ENCODE peak calls at places on chromosomes 11 and 22, in four cellular contexts. One of them, this sample, is unnamed.

GRCh38 chr11:117816846-117817212 is 7.7 kb downstream of the FXYD2 start:
- DNase-seq in coronary artery: no peak
- DNase-seq in right lobe of liver: no peak
- DNase-seq in kidney: peak; percentile 85
- DNase-seq in this sample: no peak

GRCh38 chr11:16242806-16243205 is 113.5 kb downstream of the SOX6 start:
- DNase-seq in coronary artery: no peak
- DNase-seq in right lobe of liver: no peak
- DNase-seq in kidney: no peak
- DNase-seq in this sample: no peak

GRCh38 chr11:91263698-91264097 is 960.9 kb upstream of the FAT3 start:
- DNase-seq in right lobe of liver: no peak
- DNase-seq in coronary artery: no peak
- DNase-seq in kidney: no peak
- DNase-seq in this sample: no peak

GRCh38 chr11:28461846-28462245 is 353.7 kb downstream of the METTL15 start:
- DNase-seq in coronary artery: no peak
- DNase-seq in kidney: no peak
- DNase-seq in right lobe of liver: no peak
- DNase-seq in this sample: no peak

GRCh38 chr11:1953489-1954284 is 6.6 kb downstream of the MRPL23 start:
- DNase-seq in coronary artery: no peak
- DNase-seq in right lobe of liver: peak; percentile 39
- DNase-seq in kidney: peak; percentile 20
- DNase-seq in this sample: no peak

GRCh38 chr11:127110542-127110941 is 110.0 kb upstream of the KIRREL3 start:
- DNase-seq in right lobe of liver: no peak
- DNase-seq in coronary artery: no peak
- DNase-seq in kidney: no peak
- DNase-seq in this sample: no peak

GRCh38 chr11:41508121-41508520 is 48.7 kb upstream of the LRRC4C start:
- DNase-seq in coronary artery: no peak
- DNase-seq in kidney: no peak
- DNase-seq in right lobe of liver: no peak
- DNase-seq in this sample: no peak

GRCh38 chr22:38046070-38046748 is 11.0 kb upstream of the PICK1 start:
- DNase-seq in right lobe of liver: no peak
- DNase-seq in kidney: no peak
- DNase-seq in coronary artery: no peak
- DNase-seq in this sample: no peak

GRCh38 chr22:41127447-41127846 is 35.1 kb downstream of the EP300 start:
- DNase-seq in kidney: no peak
- DNase-seq in coronary artery: no peak
- DNase-seq in right lobe of liver: no peak
- DNase-seq in this sample: no peak

GRCh38 chr11:15590131-15590530 is 475.4 kb downstream of the INSC start:
- DNase-seq in coronary artery: no peak
- DNase-seq in right lobe of liver: no peak
- DNase-seq in kidney: no peak
- DNase-seq in this sample: no peak

GRCh38 chr22:27880778-27881394 is 38.2 kb downstream of the PITPNB start:
- DNase-seq in kidney: no peak
- DNase-seq in coronary artery: no peak
- DNase-seq in right lobe of liver: no peak
- DNase-seq in this sample: no peak

GRCh38 chr11:102061276-102061675 is 14.0 kb downstream of the CFAP300 start:
- DNase-seq in right lobe of liver: no peak
- DNase-seq in kidney: no peak
- DNase-seq in coronary artery: no peak
- DNase-seq in this sample: no peak

GRCh38 chr11:65708451-65708850 is 3.6 kb upstream of the KAT5 start:
- DNase-seq in right lobe of liver: no peak
- DNase-seq in kidney: no peak
- DNase-seq in coronary artery: no peak
- DNase-seq in this sample: no peak

GRCh38 chr11:61955031-61955415 is 4.9 kb downstream of the BEST1 start:
- DNase-seq in coronary artery: peak; percentile 86
- DNase-seq in kidney: peak; percentile 90
- DNase-seq in right lobe of liver: no peak
- DNase-seq in this sample: no peak

GRCh38 chr11:2267306-2267861 is 3.0 kb downstream of the ASCL2 start:
- DNase-seq in kidney: no peak
- DNase-seq in coronary artery: peak; percentile 64
- DNase-seq in right lobe of liver: no peak
- DNase-seq in this sample: no peak

GRCh38 chr11:65491614-65492386 is 7.0 kb upstream of the MALAT1 start:
- DNase-seq in coronary artery: peak; percentile 98
- DNase-seq in right lobe of liver: peak; percentile 58
- DNase-seq in kidney: peak; percentile 95
- DNase-seq in this sample: no peak

GRCh38 chr11:105244157-105244820 is 104.7 kb upstream of the CARD18 start:
- DNase-seq in right lobe of liver: no peak
- DNase-seq in kidney: no peak
- DNase-seq in coronary artery: no peak
- DNase-seq in this sample: no peak

GRCh38 chr22:17368727-17369552 is at the start of gene CECR2:
- DNase-seq in kidney: peak; percentile 79
- DNase-seq in coronary artery: no peak
- DNase-seq in right lobe of liver: peak; percentile 80
- DNase-seq in this sample: no peak

GRCh38 chr11:102220728-102221467 is 96.4 kb upstream of the BIRC3 start:
- DNase-seq in kidney: no peak
- DNase-seq in coronary artery: no peak
- DNase-seq in right lobe of liver: no peak
- DNase-seq in this sample: no peak

GRCh38 chr11:10688401-10688800 is 5.2 kb downstream of the IRAG1 start:
- DNase-seq in kidney: no peak
- DNase-seq in right lobe of liver: no peak
- DNase-seq in coronary artery: peak; percentile 62
- DNase-seq in this sample: no peak
- TF ChIP-seq CTCF in kidney: no peak
- TF ChIP-seq CTCF in right lobe of liver: no peak
- TF ChIP-seq CTCF in coronary artery: no peak
- TF ChIP-seq CTCF in this sample: no peak

GRCh38 chr11:86641537-86642270 is 30.7 kb downstream of the ME3 start:
- DNase-seq in right lobe of liver: no peak
- DNase-seq in kidney: no peak
- DNase-seq in coronary artery: no peak
- DNase-seq in this sample: no peak
- H3K27ac ChIP-seq in right lobe of liver: no peak overlapping the region
- H3K27ac ChIP-seq in kidney: no peak overlapping the region
- H3K27ac ChIP-seq in coronary artery: peak overlapping the region; percentile 72
- H3K27ac ChIP-seq in this sample: no peak overlapping the region

DNA sequence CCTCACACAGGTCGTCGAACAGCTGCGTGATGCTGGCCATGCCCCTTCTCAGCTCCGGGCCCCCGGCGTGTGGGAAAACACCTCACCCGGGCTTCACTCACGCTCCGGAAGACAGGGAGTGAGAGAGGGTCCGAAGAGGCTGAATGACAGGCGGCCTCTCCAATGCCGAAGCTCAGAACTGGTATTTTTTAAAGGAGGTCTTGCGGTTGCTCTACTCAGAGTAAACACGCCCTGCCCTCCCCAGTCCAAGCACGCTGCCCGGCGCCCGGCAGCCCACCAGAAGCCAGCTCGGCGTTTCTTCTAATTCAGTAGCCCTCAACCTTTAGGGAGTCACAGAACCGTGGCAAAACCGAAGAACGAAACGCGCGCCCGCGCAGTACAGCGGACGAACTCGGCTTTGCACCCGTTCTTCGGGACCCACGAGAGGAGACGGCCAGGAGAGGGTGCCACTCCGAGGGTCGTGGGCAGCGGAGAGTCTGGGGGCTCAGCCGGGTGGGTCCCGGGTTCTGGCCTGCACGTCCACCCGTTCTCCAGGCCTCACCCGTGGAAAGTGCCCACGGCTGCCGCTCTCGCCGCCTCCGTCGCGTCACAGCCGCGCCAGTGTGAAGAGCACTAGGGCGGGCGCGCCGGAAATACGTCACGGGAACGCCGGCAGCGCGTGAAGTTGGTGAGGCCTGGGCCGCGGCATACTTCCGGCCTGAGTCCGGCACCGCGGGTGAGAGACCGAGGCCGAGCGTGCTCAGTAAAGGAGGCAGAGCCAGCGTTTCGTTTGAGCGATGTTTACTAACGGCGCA is at the start of gene TUBGCP6:
- DNase-seq in coronary artery: peak; percentile 95
- DNase-seq in kidney: peak; percentile 99
- DNase-seq in right lobe of liver: peak; percentile 96
- DNase-seq in this sample: peak; percentile 76
- TF ChIP-seq CTCF in coronary artery: no peak
- TF ChIP-seq CTCF in kidney: peak; percentile 9
- TF ChIP-seq CTCF in right lobe of liver: peak; percentile 14
- TF ChIP-seq CTCF in this sample: peak; percentile 33

DNA sequence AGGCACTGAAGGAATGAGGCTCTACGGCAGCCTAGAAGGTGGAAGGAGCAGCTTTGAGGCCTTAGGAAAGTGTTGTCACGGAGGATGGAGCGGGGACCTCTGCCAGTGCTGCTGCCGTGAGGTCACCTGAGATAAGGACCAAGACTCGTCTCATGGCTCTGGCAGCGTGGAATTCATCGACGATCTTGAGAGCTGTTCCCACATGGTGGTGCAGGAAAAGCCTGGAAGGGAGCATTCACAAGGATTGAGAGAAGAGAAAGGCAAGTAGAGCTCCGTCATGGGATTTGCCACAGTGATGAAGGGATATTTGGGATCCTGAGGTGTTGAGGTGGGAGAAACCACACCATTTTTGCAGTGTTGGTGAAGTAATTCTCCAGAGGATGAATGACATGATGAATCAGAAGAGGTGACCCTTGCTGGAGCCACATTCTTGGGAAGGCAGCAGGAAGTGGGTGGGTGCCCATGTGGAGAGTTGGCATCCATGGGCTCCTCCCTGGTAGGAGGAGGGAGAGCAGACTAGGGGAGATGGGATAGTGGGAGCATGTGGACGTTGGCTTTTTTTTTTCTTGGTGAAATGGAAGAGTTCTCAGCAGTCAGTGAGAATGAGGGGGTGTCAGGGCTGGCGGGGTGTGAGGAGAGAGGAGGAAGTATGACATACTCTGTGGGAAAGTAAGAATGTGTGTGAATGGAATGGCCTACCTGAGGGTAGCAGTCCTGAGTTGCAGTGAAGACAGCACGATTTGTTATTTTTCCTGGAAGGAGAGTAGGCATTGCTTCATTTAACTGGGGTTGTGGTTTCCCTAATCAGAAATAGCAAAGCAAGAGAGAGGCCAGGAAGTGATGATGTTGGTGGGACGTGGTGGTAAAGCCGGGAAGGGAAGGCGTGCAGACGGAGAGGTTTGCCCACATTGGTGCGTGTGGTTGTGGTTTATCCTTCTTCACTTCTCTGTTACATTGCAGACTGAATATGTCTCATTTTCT is 11.1 kb downstream of the PPP6R3 start:
- DNase-seq in kidney: peak; percentile 46
- DNase-seq in right lobe of liver: no peak
- DNase-seq in coronary artery: no peak
- DNase-seq in this sample: no peak
- H3K27ac ChIP-seq in kidney: no peak overlapping the region
- H3K27ac ChIP-seq in right lobe of liver: no peak overlapping the region
- H3K27ac ChIP-seq in coronary artery: no peak overlapping the region
- H3K27ac ChIP-seq in this sample: peak overlapping the region; percentile 6

GRCh38 chr11:64090811-64091516 is 55.2 kb downstream of the FLRT1 start:
- DNase-seq in kidney: no peak
- DNase-seq in right lobe of liver: no peak
- DNase-seq in coronary artery: no peak
- DNase-seq in this sample: no peak
- TF ChIP-seq CTCF in kidney: no peak
- TF ChIP-seq CTCF in right lobe of liver: no peak
- TF ChIP-seq CTCF in coronary artery: no peak
- TF ChIP-seq CTCF in this sample: no peak

GRCh38 chr22:31295413-31295812 is 3.1 kb upstream of the PIK3IP1 start:
- DNase-seq in kidney: no peak
- DNase-seq in coronary artery: no peak
- DNase-seq in right lobe of liver: no peak
- DNase-seq in this sample: no peak
- H3K27ac ChIP-seq in kidney: no peak overlapping the region
- H3K27ac ChIP-seq in coronary artery: peak overlapping the region; percentile 82
- H3K27ac ChIP-seq in right lobe of liver: no peak overlapping the region
- H3K27ac ChIP-seq in this sample: no peak overlapping the region

DNA sequence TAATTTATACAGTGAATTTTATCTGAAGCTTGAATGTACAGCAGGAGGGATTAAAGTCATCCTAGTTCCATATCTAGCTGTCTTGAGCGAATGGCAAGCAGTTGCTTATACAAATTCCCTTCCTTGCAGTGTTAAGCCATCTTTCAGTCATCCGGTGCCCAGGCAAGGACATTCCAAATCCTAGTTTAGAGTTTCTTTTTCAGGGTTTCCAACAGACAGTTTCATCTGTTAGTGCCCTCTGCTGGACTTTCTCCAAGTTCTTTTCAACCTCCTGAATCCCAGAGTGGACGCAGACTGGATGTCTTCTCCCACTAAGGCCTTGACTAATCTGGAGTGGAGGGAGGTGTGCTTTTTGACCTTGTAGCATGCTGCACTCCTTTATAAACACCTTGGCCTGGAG is 45.4 kb downstream of the GRAMD1B start:
- DNase-seq in right lobe of liver: no peak
- DNase-seq in coronary artery: no peak
- DNase-seq in kidney: no peak
- DNase-seq in this sample: no peak
- TF ChIP-seq CTCF in right lobe of liver: no peak
- TF ChIP-seq CTCF in coronary artery: no peak
- TF ChIP-seq CTCF in kidney: peak; percentile 11
- TF ChIP-seq CTCF in this sample: no peak

GRCh38 chr11:73413246-73413645 is 37.0 kb downstream of the RELT start:
- DNase-seq in coronary artery: no peak
- DNase-seq in kidney: no peak
- DNase-seq in right lobe of liver: no peak
- DNase-seq in this sample: no peak

GRCh38 chr11:73412308-73412707 is 36.1 kb downstream of the RELT start:
- DNase-seq in right lobe of liver: no peak
- DNase-seq in coronary artery: no peak
- DNase-seq in kidney: no peak
- DNase-seq in this sample: no peak

GRCh38 chr11:73415854-73416615 is 39.8 kb downstream of the RELT start:
- DNase-seq in right lobe of liver: no peak
- DNase-seq in coronary artery: no peak
- DNase-seq in kidney: no peak
- DNase-seq in this sample: no peak

GRCh38 chr11:73416711-73417265 is 40.6 kb downstream of the RELT start:
- DNase-seq in coronary artery: no peak
- DNase-seq in kidney: no peak
- DNase-seq in right lobe of liver: no peak
- DNase-seq in this sample: no peak

DNA sequence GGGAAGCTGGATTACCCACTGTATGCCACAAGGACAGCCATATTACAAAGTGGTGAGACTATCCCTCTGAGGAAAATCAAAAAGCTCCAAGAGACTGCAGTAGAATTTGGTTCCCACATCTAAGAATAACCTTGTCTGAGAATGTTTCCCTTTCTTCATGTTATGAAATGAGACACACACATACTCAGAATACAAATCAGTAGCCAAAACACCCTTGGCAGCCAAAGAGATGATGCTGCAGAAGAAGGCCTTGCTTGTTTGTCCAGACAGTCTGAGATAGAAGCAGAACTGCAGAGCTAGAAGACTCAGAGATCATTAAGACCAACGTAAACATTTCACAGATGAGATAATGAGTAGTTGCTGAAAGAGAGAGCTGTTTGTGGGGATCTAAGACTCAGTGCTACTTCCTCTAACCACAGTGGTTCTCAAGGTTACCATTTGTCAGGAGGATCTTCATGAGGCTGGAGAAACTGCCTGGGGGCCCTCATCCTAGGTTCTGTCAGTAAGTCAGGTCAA is 38.8 kb downstream of the RELT start:
- DNase-seq in right lobe of liver: no peak
- DNase-seq in kidney: no peak
- DNase-seq in coronary artery: no peak
- DNase-seq in this sample: no peak
- H3K27ac ChIP-seq in right lobe of liver: no peak overlapping the region
- H3K27ac ChIP-seq in kidney: peak overlapping the region; percentile 44
- H3K27ac ChIP-seq in coronary artery: peak overlapping the region; percentile 81
- H3K27ac ChIP-seq in this sample: no peak overlapping the region

This sample was measured in CD4-positive, alpha-beta T cell.